ENCODE peak calls at places on chromosomes 12 and 14, in eight cellular contexts. G is BJ, S is GM12865, L is uterus, J is AG09309, H is HepG2, U is A673, B is psoas muscle. O is an unnamed sample.

GRCh38 chr12:32080435-32080834 is 26.2 kb upstream of the BICD1 start:
- DNase-seq in B (no peak), H (no peak), G (no peak), L (no peak), U (no peak), S (no peak), J (no peak), O (no peak)

GRCh38 chr12:47102845-47103666 is 23.3 kb upstream of the AMIGO2 start:
- DNase-seq in J (peak), S (no peak), L (peak), U (no peak), H (no peak), G (peak), B (no peak), O (no peak)

GRCh38 chr14:83816755-83817154 is 1713.2 kb upstream of the FLRT2 start:
- DNase-seq in U (no peak), L (no peak), H (no peak), B (no peak), G (no peak), J (no peak), S (no peak), O (no peak)

GRCh38 chr12:9827209-9827888 is at the start of gene KLRF1:
- DNase-seq in J (no peak), H (no peak), U (no peak), G (no peak), L (no peak), B (no peak), S (peak), O (no peak)

GRCh38 chr14:71776463-71777359 is 155.5 kb upstream of the RGS6 start:
- DNase-seq in U (no peak), H (no peak), G (no peak), L (no peak), J (no peak), S (peak), B (no peak), O (no peak)

GRCh38 chr14:35825968-35826217 is 245 bp upstream of the BRMS1L start:
- DNase-seq in B (no peak), L (no peak), S (no peak), J (no peak), H (no peak), G (no peak), U (no peak), O (no peak)

GRCh38 chr12:93221841-93222240 is 155.9 kb upstream of the NUDT4 start:
- DNase-seq in H (peak), L (no peak), B (no peak), U (no peak), S (no peak), J (no peak), G (no peak), O (no peak)

GRCh38 chr14:36658091-36659009 is 3.3 kb upstream of the PAX9 start:
- DNase-seq in U (no peak), L (no peak), H (no peak), B (no peak), J (no peak), G (no peak), S (no peak), O (no peak)

GRCh38 chr12:77477907-77478533 is 352.7 kb upstream of the NAV3 start:
- DNase-seq in S (no peak), G (no peak), L (no peak), B (no peak), H (no peak), J (no peak), U (no peak), O (no peak)

GRCh38 chr14:67418368-67419174 is 6.6 kb upstream of the PLEK2 start:
- DNase-seq in H (no peak), J (no peak), U (no peak), L (no peak), G (no peak), S (no peak), B (no peak), O (no peak)

GRCh38 chr12:66915312-66915904 is 236.5 kb upstream of the GRIP1 start:
- DNase-seq in S (no peak), J (no peak), B (no peak), U (peak), H (no peak), L (no peak), G (no peak), O (no peak)

GRCh38 chr12:118330421-118331018 is 42.2 kb downstream of the TAOK3 start:
- DNase-seq in S (peak), J (peak), B (no peak), G (peak), U (peak), L (no peak), H (no peak), O (no peak)

GRCh38 chr14:74658535-74659130 is 46.6 kb upstream of the LTBP2 start:
- DNase-seq in J (no peak), L (no peak), G (peak), H (no peak), S (no peak), U (no peak), B (no peak), O (no peak)

GRCh38 chr12:19431407-19432308 is 7.6 kb upstream of the AEBP2 start:
- DNase-seq in L (no peak), U (peak), B (no peak), J (peak), G (peak), S (peak), H (no peak), O (no peak)

GRCh38 chr14:75295061-75295461 is 16.4 kb downstream of the FOS start:
- DNase-seq in S (peak), B (peak), L (peak), H (no peak), J (no peak), U (peak), G (no peak), O (no peak)

GRCh38 chr12:120984351-120984898 is 6.1 kb downstream of the HNF1A start:
- DNase-seq in H (peak), G (no peak), B (no peak), S (no peak), U (no peak), J (no peak), L (no peak), O (no peak)

GRCh38 chr12:100251917-100252316 is 15.0 kb downstream of the DEPDC4 start:
- DNase-seq in U (no peak), H (peak), G (no peak), B (no peak), L (no peak), S (no peak), J (no peak), O (no peak)

GRCh38 chr12:117875652-117876491 is 92.9 kb downstream of the KSR2 start:
- DNase-seq in B (peak), G (no peak), U (peak), J (no peak), S (peak), L (no peak), H (no peak), O (no peak)

DNA sequence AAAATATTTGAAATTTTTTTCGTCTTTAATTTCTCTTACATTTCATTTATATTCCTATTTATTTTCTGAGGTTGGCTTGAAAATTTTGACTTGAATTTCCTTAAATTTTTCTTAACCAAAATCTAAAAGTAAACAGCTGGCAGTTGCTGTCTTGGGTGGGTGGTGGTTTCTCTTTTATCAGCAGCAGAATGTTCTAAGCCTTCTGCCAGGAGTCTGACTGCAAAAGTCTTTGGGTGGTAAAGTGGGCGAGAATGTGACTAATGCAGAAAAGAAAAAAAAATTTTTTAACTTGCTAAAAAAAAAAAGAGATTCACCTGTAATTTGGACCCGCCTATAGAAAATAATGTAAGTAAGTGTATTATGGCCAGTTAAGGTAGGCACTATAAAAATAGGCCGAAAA is 2.5 kb downstream of the FGFR1OP2 start:
- DNase-seq in S (peak), J (no peak), L (no peak), H (no peak), B (no peak), G (no peak), U (no peak), O (no peak)
- H3K4me3 ChIP-seq in S (peak), J (no peak), L (no peak), H (no peak), B (no peak), G (no peak), U (no peak), O (peak)

GRCh38 chr14:61925043-61925442 is 162.8 kb downstream of the SNAPC1 start:
- DNase-seq in L (no peak), U (peak), G (no peak), H (peak), S (peak), J (no peak), B (no peak), O (no peak)
- TF ChIP-seq CTCF in L (no peak), U (peak), G (peak), H (peak), S (peak), J (peak), B (no peak), O (peak)

DNA sequence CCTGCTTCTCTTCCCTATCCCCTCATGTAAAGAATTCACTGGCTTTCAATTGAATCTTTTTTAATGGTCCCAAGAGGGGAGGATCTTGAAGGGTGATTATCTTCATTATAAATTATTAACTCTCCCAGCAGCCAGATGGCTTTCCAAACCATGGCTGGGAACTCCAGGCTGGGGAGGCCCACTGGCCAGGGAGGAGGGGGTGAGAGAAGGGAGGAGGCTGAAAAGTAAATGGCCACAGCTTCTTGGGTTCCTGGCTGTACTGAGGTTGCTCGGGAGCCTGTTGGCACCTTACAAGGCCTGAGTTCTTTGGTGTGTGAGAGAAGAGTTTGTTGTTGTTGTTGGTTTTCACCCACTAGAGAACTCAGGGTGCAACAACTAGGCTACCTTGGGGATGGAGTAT is 62.5 kb downstream of the NRXN3 start:
- DNase-seq in G (no peak), J (no peak), B (no peak), U (peak), H (no peak), L (no peak), S (no peak), O (no peak)
- H3K4me3 ChIP-seq in G (no peak), J (no peak), B (no peak), U (no peak), H (no peak), L (no peak), S (no peak), O (no peak)

GRCh38 chr14:22487941-22488340 is 101.1 kb downstream of the DAD1 start:
- DNase-seq in L (no peak), U (no peak), B (no peak), G (no peak), J (no peak), S (peak), H (no peak), O (no peak)
- TF ChIP-seq CTCF in L (no peak), U (no peak), B (no peak), G (no peak), J (no peak), S (no peak), H (no peak), O (no peak)

DNA sequence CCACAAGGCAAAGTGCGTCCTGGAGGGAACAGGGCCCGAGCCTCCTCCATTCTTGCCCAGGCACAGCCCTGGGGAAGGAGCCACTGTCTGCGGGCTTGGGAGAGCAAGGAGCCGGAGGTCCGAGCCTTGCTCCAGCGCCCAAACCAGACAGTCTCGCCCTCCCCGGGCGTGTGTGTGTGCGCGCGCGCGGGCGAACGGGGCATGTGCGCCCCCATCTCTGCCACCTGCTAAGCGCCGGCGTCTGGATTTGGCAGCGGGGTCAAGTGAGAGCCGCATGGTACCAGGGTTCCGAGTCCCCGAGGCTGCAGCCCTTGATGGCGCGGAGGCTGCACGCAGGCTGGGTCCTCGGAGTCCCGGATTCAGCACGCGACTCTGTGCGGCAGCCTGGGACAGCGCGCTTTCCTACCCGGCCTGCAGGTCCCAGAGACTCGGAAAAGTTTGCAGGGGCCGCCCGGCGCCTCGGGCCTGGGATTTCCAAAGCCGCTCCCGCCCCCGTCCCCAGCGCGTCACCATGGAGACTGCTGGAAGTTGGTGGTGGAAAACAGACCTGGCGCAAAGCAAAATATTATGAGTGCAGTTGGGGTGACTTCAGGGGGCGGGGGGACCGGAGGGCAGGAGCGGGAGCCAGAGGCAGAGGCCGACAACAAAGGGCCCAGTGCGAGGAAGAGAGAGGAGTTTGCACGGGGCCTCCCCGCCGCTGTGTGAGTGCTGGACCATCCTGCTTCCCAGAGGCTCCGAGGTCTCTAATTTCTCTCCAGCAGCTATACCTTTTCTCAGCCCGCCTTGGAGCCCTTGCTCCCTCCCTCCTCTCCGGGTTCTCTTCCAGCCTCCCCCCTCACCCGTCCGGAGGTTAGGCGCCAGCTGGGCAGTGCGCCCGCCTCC is 4.2 kb downstream of the RFX4 start:
- DNase-seq in L (no peak), S (no peak), G (no peak), U (no peak), H (no peak), J (no peak), B (no peak), O (no peak)
- H3K4me3 ChIP-seq in L (no peak), S (no peak), G (no peak), U (no peak), H (no peak), J (no peak), B (peak), O (peak)

GRCh38 chr14:95048771-95049312 is 108.5 kb downstream of the DICER1 start:
- DNase-seq in U (no peak), G (no peak), H (no peak), L (peak), S (no peak), J (no peak), B (no peak), O (peak)
- TF ChIP-seq CTCF in U (no peak), G (no peak), H (no peak), L (no peak), S (no peak), J (no peak), B (no peak), O (no peak)

GRCh38 chr12:6840428-6841138 is at the start of gene GNB3:
- DNase-seq in G (no peak), U (no peak), S (no peak), J (no peak), L (no peak), B (no peak), H (no peak), O (no peak)
- H3K4me3 ChIP-seq in G (no peak), U (no peak), S (no peak), J (no peak), L (no peak), B (no peak), H (no peak), O (no peak)

GRCh38 chr12:48995061-48995879 is 3.9 kb downstream of the DDN start:
- DNase-seq in G (no peak), L (peak), B (peak), S (peak), J (no peak), H (peak), U (peak), O (peak)
- TF ChIP-seq CTCF in G (peak), L (peak), B (peak), S (peak), J (peak), H (peak), U (peak), O (peak)

GRCh38 chr12:131202592-131203378 is 249.1 kb downstream of the ADGRD1 start:
- DNase-seq in U (no peak), G (no peak), S (no peak), L (no peak), H (no peak), J (no peak), B (no peak), O (peak)
- H3K4me3 ChIP-seq in U (no peak), G (no peak), S (no peak), L (no peak), H (no peak), J (no peak), B (no peak), O (no peak)

DNA sequence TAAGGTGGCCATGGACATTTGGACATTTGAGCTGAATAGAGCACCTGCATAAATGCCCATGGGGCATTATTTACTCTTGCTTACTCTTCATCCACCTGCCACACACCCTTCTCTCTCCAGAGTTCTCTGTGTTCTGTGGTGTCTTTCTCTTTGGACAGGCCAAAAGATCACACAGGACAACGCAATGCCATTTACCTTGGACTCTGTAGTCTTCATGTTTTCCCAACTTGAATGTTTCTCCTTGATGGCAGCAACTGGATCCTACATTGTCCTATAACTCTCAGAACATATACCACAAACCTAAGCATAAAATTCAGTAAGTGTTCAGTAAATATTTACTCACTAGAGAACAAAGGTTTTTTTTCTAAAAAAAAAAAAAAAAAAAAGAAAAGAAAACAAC is 41.7 kb upstream of the PTHLH start:
- DNase-seq in H (peak), S (no peak), U (no peak), L (no peak), J (no peak), B (no peak), G (no peak), O (no peak)
- TF ChIP-seq CTCF in H (no peak), S (no peak), U (no peak), L (no peak), J (no peak), B (no peak), G (no peak), O (no peak)